ENCODE peak calls at places on chromosomes 2 and 18, in ten cellular contexts. O is hepatocyte, M is stomach, R is dermis microvascular lymphatic vessel endothelial cell, V is GM04504, E is AG04450, Z is NCI-H1694, U is Ammon's horn, B is amniotic stem cell, W is dorsolateral prefrontal cortex. P is an unnamed sample.

GRCh38 chr2:68755071-68755470 is 20.5 kb downstream of the ARHGAP25 start:
- DNase-seq in E (no peak), U (no peak), O (no peak), R (peak), V (no peak), B (no peak), M (no peak), Z (no peak), W (no peak), P (peak)

GRCh38 chr2:173056705-173057368 is 18.8 kb upstream of the MAP3K20 start:
- DNase-seq in U (no peak), B (no peak), O (no peak), E (no peak), V (no peak), M (no peak), R (no peak), W (no peak), Z (no peak), P (no peak)

GRCh38 chr2:67625671-67626070 is 228.5 kb downstream of the ETAA1 start:
- DNase-seq in E (no peak), W (no peak), R (no peak), M (no peak), U (no peak), V (peak), Z (no peak), B (no peak), O (no peak), P (peak)

GRCh38 chr2:172336681-172337080 is 90.7 kb upstream of the ITGA6 start:
- DNase-seq in W (no peak), M (no peak), Z (no peak), R (no peak), U (no peak), E (no peak), O (no peak), B (no peak), V (no peak), P (no peak)

GRCh38 chr18:57843403-57843802 is 40.3 kb upstream of the ATP8B1 start:
- DNase-seq in M (no peak), O (no peak), B (no peak), R (no peak), V (no peak), W (no peak), E (no peak), U (no peak), Z (no peak), P (no peak)

GRCh38 chr2:240775911-240776310 is 44.1 kb downstream of the KIF1A start:
- DNase-seq in M (no peak), U (no peak), O (no peak), W (no peak), Z (no peak), R (no peak), V (no peak), B (no peak), E (no peak), P (no peak)

GRCh38 chr2:96906719-96907404 is 37.0 kb upstream of the SEMA4C start:
- DNase-seq in W (no peak), O (peak), E (no peak), B (no peak), Z (no peak), U (no peak), R (no peak), M (no peak), V (no peak), P (peak)

GRCh38 chr2:186927185-186927866 is 78.4 kb upstream of the ZSWIM2 start:
- DNase-seq in U (no peak), B (no peak), V (no peak), W (no peak), Z (no peak), E (no peak), O (no peak), R (peak), M (no peak), P (no peak)

GRCh38 chr18:52459890-52460289 is 119.9 kb downstream of the DCC start:
- DNase-seq in U (no peak), E (no peak), O (no peak), V (no peak), R (no peak), M (no peak), Z (no peak), B (no peak), W (no peak), P (no peak)

GRCh38 chr2:157746234-157746950 is 117.7 kb upstream of the ACVR1C start:
- DNase-seq in B (no peak), W (no peak), Z (no peak), U (no peak), R (no peak), E (no peak), V (no peak), O (no peak), M (no peak), P (no peak)